ENCODE peak calls at places on chromosomes 5 and 9, in ten cellular contexts. One of them, this sample, is unnamed.

GRCh38 chr5:129384736-129385135 is 75.4 kb upstream of the ADAMTS19 start:
- DNase-seq in AG10803: no peak
- DNase-seq in fibroblast of pulmonary artery: no peak
- DNase-seq in NCI-H2081: no peak
- DNase-seq in T1000: no peak
- DNase-seq in fibroblast of gingiva: no peak
- DNase-seq in ACHN: no peak
- DNase-seq in naive thymus-derived CD8-positive, alpha-beta T cell: no peak
- DNase-seq in NCI-H524: no peak
- DNase-seq in HCT116: no peak
- DNase-seq in this sample: no peak

GRCh38 chr5:78221964-78222451 is 72.5 kb downstream of the AP3B1 start:
- DNase-seq in NCI-H2081: no peak
- DNase-seq in AG10803: peak; percentile 60
- DNase-seq in HCT116: no peak
- DNase-seq in fibroblast of pulmonary artery: peak; percentile 34
- DNase-seq in fibroblast of gingiva: peak; percentile 49
- DNase-seq in ACHN: peak; percentile 18
- DNase-seq in naive thymus-derived CD8-positive, alpha-beta T cell: no peak
- DNase-seq in NCI-H524: peak; percentile 43
- DNase-seq in T1000: no peak
- DNase-seq in this sample: no peak

GRCh38 chr9:134605351-134605968 is 36.1 kb upstream of the COL5A1 start:
- DNase-seq in HCT116: no peak
- DNase-seq in ACHN: no peak
- DNase-seq in NCI-H524: no peak
- DNase-seq in fibroblast of pulmonary artery: no peak
- DNase-seq in NCI-H2081: no peak
- DNase-seq in naive thymus-derived CD8-positive, alpha-beta T cell: no peak
- DNase-seq in AG10803: no peak
- DNase-seq in T1000: no peak
- DNase-seq in fibroblast of gingiva: no peak
- DNase-seq in this sample: no peak

GRCh38 chr9:114225534-114226288 is 70.4 kb downstream of the COL27A1 start:
- DNase-seq in NCI-H2081: no peak
- DNase-seq in fibroblast of gingiva: no peak
- DNase-seq in HCT116: no peak
- DNase-seq in fibroblast of pulmonary artery: peak; percentile 25
- DNase-seq in AG10803: peak; percentile 60
- DNase-seq in ACHN: peak; percentile 35
- DNase-seq in naive thymus-derived CD8-positive, alpha-beta T cell: no peak
- DNase-seq in T1000: no peak
- DNase-seq in NCI-H524: no peak
- DNase-seq in this sample: no peak

GRCh38 chr5:59837071-59837470 is 56.5 kb downstream of the PDE4D start:
- DNase-seq in naive thymus-derived CD8-positive, alpha-beta T cell: no peak
- DNase-seq in fibroblast of gingiva: no peak
- DNase-seq in NCI-H2081: no peak
- DNase-seq in HCT116: no peak
- DNase-seq in T1000: no peak
- DNase-seq in fibroblast of pulmonary artery: peak; percentile 24
- DNase-seq in ACHN: no peak
- DNase-seq in AG10803: no peak
- DNase-seq in NCI-H524: no peak
- DNase-seq in this sample: no peak

GRCh38 chr5:121171834-121172233 is 679.8 kb upstream of the FTMT start:
- DNase-seq in NCI-H524: no peak
- DNase-seq in NCI-H2081: no peak
- DNase-seq in fibroblast of gingiva: peak; percentile 61
- DNase-seq in T1000: no peak
- DNase-seq in fibroblast of pulmonary artery: peak; percentile 21
- DNase-seq in naive thymus-derived CD8-positive, alpha-beta T cell: no peak
- DNase-seq in HCT116: no peak
- DNase-seq in AG10803: peak; percentile 24
- DNase-seq in ACHN: no peak
- DNase-seq in this sample: no peak

GRCh38 chr5:177501874-177502678 is 4.7 kb upstream of the PDLIM7 start:
- DNase-seq in NCI-H524: no peak
- DNase-seq in fibroblast of gingiva: no peak
- DNase-seq in fibroblast of pulmonary artery: no peak
- DNase-seq in T1000: no peak
- DNase-seq in HCT116: no peak
- DNase-seq in ACHN: no peak
- DNase-seq in NCI-H2081: no peak
- DNase-seq in AG10803: no peak
- DNase-seq in naive thymus-derived CD8-positive, alpha-beta T cell: no peak
- DNase-seq in this sample: no peak

GRCh38 chr9:96186601-96187011 is 115.4 kb downstream of the HSD17B3 start:
- DNase-seq in naive thymus-derived CD8-positive, alpha-beta T cell: no peak
- DNase-seq in NCI-H524: no peak
- DNase-seq in NCI-H2081: no peak
- DNase-seq in ACHN: no peak
- DNase-seq in fibroblast of pulmonary artery: peak; percentile 2
- DNase-seq in T1000: no peak
- DNase-seq in HCT116: no peak
- DNase-seq in fibroblast of gingiva: no peak
- DNase-seq in AG10803: no peak
- DNase-seq in this sample: no peak

GRCh38 chr9:91342575-91342974 is 19.1 kb downstream of the AUH start:
- DNase-seq in NCI-H2081: no peak
- DNase-seq in naive thymus-derived CD8-positive, alpha-beta T cell: no peak
- DNase-seq in AG10803: no peak
- DNase-seq in fibroblast of gingiva: no peak
- DNase-seq in HCT116: no peak
- DNase-seq in ACHN: no peak
- DNase-seq in NCI-H524: no peak
- DNase-seq in fibroblast of pulmonary artery: no peak
- DNase-seq in T1000: no peak
- DNase-seq in this sample: no peak

GRCh38 chr5:137137013-137137632 is 362.0 kb downstream of the SPOCK1 start:
- DNase-seq in AG10803: no peak
- DNase-seq in ACHN: no peak
- DNase-seq in fibroblast of pulmonary artery: peak; percentile 51
- DNase-seq in fibroblast of gingiva: no peak
- DNase-seq in naive thymus-derived CD8-positive, alpha-beta T cell: no peak
- DNase-seq in HCT116: no peak
- DNase-seq in T1000: no peak
- DNase-seq in NCI-H2081: no peak
- DNase-seq in NCI-H524: no peak
- DNase-seq in this sample: no peak

GRCh38 chr9:136476369-136477150 is 6.3 kb downstream of the SEC16A start:
- DNase-seq in NCI-H2081: no peak
- DNase-seq in NCI-H524: no peak
- DNase-seq in AG10803: no peak
- DNase-seq in T1000: no peak
- DNase-seq in naive thymus-derived CD8-positive, alpha-beta T cell: no peak
- DNase-seq in ACHN: no peak
- DNase-seq in HCT116: no peak
- DNase-seq in fibroblast of gingiva: no peak
- DNase-seq in fibroblast of pulmonary artery: no peak
- DNase-seq in this sample: no peak

GRCh38 chr5:112706446-112707016 is 31.2 kb upstream of the APC start:
- DNase-seq in NCI-H524: no peak
- DNase-seq in fibroblast of gingiva: no peak
- DNase-seq in ACHN: no peak
- DNase-seq in HCT116: no peak
- DNase-seq in fibroblast of pulmonary artery: no peak
- DNase-seq in NCI-H2081: no peak
- DNase-seq in AG10803: no peak
- DNase-seq in naive thymus-derived CD8-positive, alpha-beta T cell: no peak
- DNase-seq in T1000: no peak
- DNase-seq in this sample: no peak

GRCh38 chr9:91174772-91175171 is 186.9 kb downstream of the AUH start:
- DNase-seq in NCI-H2081: no peak
- DNase-seq in fibroblast of pulmonary artery: no peak
- DNase-seq in T1000: no peak
- DNase-seq in NCI-H524: no peak
- DNase-seq in AG10803: no peak
- DNase-seq in naive thymus-derived CD8-positive, alpha-beta T cell: no peak
- DNase-seq in HCT116: no peak
- DNase-seq in fibroblast of gingiva: no peak
- DNase-seq in ACHN: no peak
- DNase-seq in this sample: no peak

This sample was measured in NCI-H2171.